ENCODE peak calls at places on chromosomes 12 and 14, in nine cellular contexts. One of them, this sample, is unnamed. For H3K4me1, the result is how much of the 10 kb centered on the place peaks cover.

GRCh38 chr12:92114834-92115233 is 30.8 kb downstream of the BTG1 start:
- DNase-seq in CD8-positive, alpha-beta memory T cell: no peak
- DNase-seq in neuronal stem cell: no peak
- DNase-seq in body of pancreas: no peak
- DNase-seq in heart left ventricle: no peak
- DNase-seq in CD4-positive, alpha-beta memory T cell: no peak
- DNase-seq in heart right ventricle: no peak
- DNase-seq in PC-3: no peak
- DNase-seq in K562: no peak
- DNase-seq in this sample: no peak

GRCh38 chr14:45893127-45893526 is 640.1 kb upstream of the MIS18BP1 start:
- DNase-seq in body of pancreas: no peak
- DNase-seq in neuronal stem cell: no peak
- DNase-seq in CD8-positive, alpha-beta memory T cell: no peak
- DNase-seq in CD4-positive, alpha-beta memory T cell: no peak
- DNase-seq in heart right ventricle: no peak
- DNase-seq in K562: no peak
- DNase-seq in PC-3: no peak
- DNase-seq in heart left ventricle: no peak
- DNase-seq in this sample: no peak

GRCh38 chr12:2284857-2285256 is 232.1 kb downstream of the CACNA1C start:
- DNase-seq in neuronal stem cell: peak
- DNase-seq in body of pancreas: peak
- DNase-seq in heart right ventricle: peak
- DNase-seq in K562: peak
- DNase-seq in CD8-positive, alpha-beta memory T cell: no peak
- DNase-seq in CD4-positive, alpha-beta memory T cell: no peak
- DNase-seq in heart left ventricle: peak
- DNase-seq in PC-3: peak
- DNase-seq in this sample: peak

GRCh38 chr12:79921786-79922185 is 13.1 kb downstream of the PPP1R12A start:
- DNase-seq in heart right ventricle: no peak
- DNase-seq in K562: no peak
- DNase-seq in neuronal stem cell: no peak
- DNase-seq in PC-3: no peak
- DNase-seq in CD8-positive, alpha-beta memory T cell: no peak
- DNase-seq in body of pancreas: no peak
- DNase-seq in CD4-positive, alpha-beta memory T cell: no peak
- DNase-seq in heart left ventricle: no peak
- DNase-seq in this sample: no peak

GRCh38 chr12:113152835-113153814 is 3.6 kb downstream of the CFAP73 start:
- DNase-seq in heart left ventricle: peak
- DNase-seq in body of pancreas: peak
- DNase-seq in CD8-positive, alpha-beta memory T cell: peak
- DNase-seq in K562: peak
- DNase-seq in neuronal stem cell: no peak
- DNase-seq in CD4-positive, alpha-beta memory T cell: peak
- DNase-seq in heart right ventricle: peak
- DNase-seq in PC-3: peak
- DNase-seq in this sample: peak

GRCh38 chr12:49566361-49566760 is 1.6 kb downstream of the MCRS1 start:
- DNase-seq in neuronal stem cell: no peak
- DNase-seq in K562: no peak
- DNase-seq in body of pancreas: no peak
- DNase-seq in CD4-positive, alpha-beta memory T cell: no peak
- DNase-seq in CD8-positive, alpha-beta memory T cell: no peak
- DNase-seq in heart left ventricle: peak
- DNase-seq in PC-3: no peak
- DNase-seq in heart right ventricle: no peak
- DNase-seq in this sample: no peak

GRCh38 chr14:54322668-54323380 is 74.0 kb upstream of the CDKN3 start:
- DNase-seq in CD4-positive, alpha-beta memory T cell: no peak
- DNase-seq in neuronal stem cell: no peak
- DNase-seq in K562: no peak
- DNase-seq in CD8-positive, alpha-beta memory T cell: no peak
- DNase-seq in PC-3: no peak
- DNase-seq in heart right ventricle: peak
- DNase-seq in heart left ventricle: peak
- DNase-seq in body of pancreas: no peak
- DNase-seq in this sample: no peak

GRCh38 chr14:93081875-93082570 is 33.7 kb downstream of the ITPK1 start:
- DNase-seq in body of pancreas: no peak
- DNase-seq in heart right ventricle: no peak
- DNase-seq in CD8-positive, alpha-beta memory T cell: peak
- DNase-seq in neuronal stem cell: no peak
- DNase-seq in PC-3: no peak
- DNase-seq in K562: no peak
- DNase-seq in CD4-positive, alpha-beta memory T cell: no peak
- DNase-seq in heart left ventricle: no peak
- DNase-seq in this sample: no peak

GRCh38 chr14:100851586-100851916 is 25.6 kb downstream of the MEG3 start:
- DNase-seq in heart right ventricle: no peak
- DNase-seq in CD4-positive, alpha-beta memory T cell: no peak
- DNase-seq in CD8-positive, alpha-beta memory T cell: no peak
- DNase-seq in K562: no peak
- DNase-seq in PC-3: no peak
- DNase-seq in heart left ventricle: no peak
- DNase-seq in body of pancreas: no peak
- DNase-seq in neuronal stem cell: no peak
- DNase-seq in this sample: no peak

GRCh38 chr12:113581342-113581741 is 109.7 kb upstream of the LHX5 start:
- DNase-seq in neuronal stem cell: no peak
- DNase-seq in CD8-positive, alpha-beta memory T cell: no peak
- DNase-seq in body of pancreas: no peak
- DNase-seq in heart left ventricle: no peak
- DNase-seq in PC-3: no peak
- DNase-seq in K562: no peak
- DNase-seq in CD4-positive, alpha-beta memory T cell: no peak
- DNase-seq in heart right ventricle: no peak
- DNase-seq in this sample: no peak

GRCh38 chr12:130977046-130977758 is 23.5 kb downstream of the ADGRD1 start:
- DNase-seq in heart left ventricle: no peak
- DNase-seq in CD8-positive, alpha-beta memory T cell: no peak
- DNase-seq in CD4-positive, alpha-beta memory T cell: no peak
- DNase-seq in PC-3: no peak
- DNase-seq in heart right ventricle: no peak
- DNase-seq in body of pancreas: no peak
- DNase-seq in K562: no peak
- DNase-seq in neuronal stem cell: no peak
- DNase-seq in this sample: no peak

GRCh38 chr12:70660620-70661219 is 23.5 kb upstream of the PTPRB start:
- DNase-seq in K562: peak
- DNase-seq in heart right ventricle: peak
- DNase-seq in heart left ventricle: peak
- DNase-seq in PC-3: peak
- DNase-seq in CD8-positive, alpha-beta memory T cell: no peak
- DNase-seq in CD4-positive, alpha-beta memory T cell: no peak
- DNase-seq in body of pancreas: peak
- DNase-seq in neuronal stem cell: no peak
- DNase-seq in this sample: no peak

GRCh38 chr14:91533623-91534022 is 23.5 kb upstream of the PPP4R3A start:
- DNase-seq in body of pancreas: no peak
- DNase-seq in heart left ventricle: no peak
- DNase-seq in PC-3: no peak
- DNase-seq in neuronal stem cell: no peak
- DNase-seq in CD4-positive, alpha-beta memory T cell: no peak
- DNase-seq in K562: no peak
- DNase-seq in CD8-positive, alpha-beta memory T cell: no peak
- DNase-seq in heart right ventricle: no peak
- DNase-seq in this sample: no peak

GRCh38 chr14:29820785-29821184 is 106.9 kb downstream of the PRKD1 start:
- DNase-seq in CD4-positive, alpha-beta memory T cell: no peak
- DNase-seq in body of pancreas: no peak
- DNase-seq in neuronal stem cell: no peak
- DNase-seq in PC-3: no peak
- DNase-seq in K562: no peak
- DNase-seq in heart right ventricle: no peak
- DNase-seq in CD8-positive, alpha-beta memory T cell: no peak
- DNase-seq in heart left ventricle: no peak
- DNase-seq in this sample: no peak

GRCh38 chr12:127655691-127656090 is 611.3 kb upstream of the TMEM132C start:
- DNase-seq in PC-3: peak
- DNase-seq in neuronal stem cell: no peak
- DNase-seq in heart left ventricle: no peak
- DNase-seq in CD4-positive, alpha-beta memory T cell: no peak
- DNase-seq in K562: no peak
- DNase-seq in body of pancreas: no peak
- DNase-seq in heart right ventricle: no peak
- DNase-seq in CD8-positive, alpha-beta memory T cell: no peak
- DNase-seq in this sample: no peak

GRCh38 chr12:119803391-119803791 is 73.7 kb downstream of the CIT start:
- DNase-seq in K562: no peak
- DNase-seq in heart left ventricle: peak
- DNase-seq in PC-3: no peak
- DNase-seq in body of pancreas: no peak
- DNase-seq in neuronal stem cell: peak
- DNase-seq in CD8-positive, alpha-beta memory T cell: no peak
- DNase-seq in CD4-positive, alpha-beta memory T cell: no peak
- DNase-seq in heart right ventricle: no peak
- DNase-seq in this sample: no peak

GRCh38 chr12:105330938-105331804 is 680 bp downstream of the C12orf75 start:
- DNase-seq in body of pancreas: peak
- DNase-seq in CD8-positive, alpha-beta memory T cell: peak
- DNase-seq in K562: no peak
- DNase-seq in heart left ventricle: peak
- DNase-seq in heart right ventricle: peak
- DNase-seq in neuronal stem cell: no peak
- DNase-seq in PC-3: peak
- DNase-seq in CD4-positive, alpha-beta memory T cell: peak
- DNase-seq in this sample: peak

GRCh38 chr14:23055147-23055550 is 2.2 kb downstream of the CDH24 start:
- DNase-seq in PC-3: no peak
- DNase-seq in heart right ventricle: no peak
- DNase-seq in neuronal stem cell: no peak
- DNase-seq in heart left ventricle: no peak
- DNase-seq in body of pancreas: no peak
- DNase-seq in CD4-positive, alpha-beta memory T cell: no peak
- DNase-seq in K562: no peak
- DNase-seq in CD8-positive, alpha-beta memory T cell: no peak
- DNase-seq in this sample: no peak

GRCh38 chr12:79183003-79183402 is 318.4 kb downstream of the SYT1 start:
- DNase-seq in neuronal stem cell: no peak
- DNase-seq in PC-3: no peak
- DNase-seq in K562: no peak
- DNase-seq in CD8-positive, alpha-beta memory T cell: no peak
- DNase-seq in heart left ventricle: no peak
- DNase-seq in body of pancreas: no peak
- DNase-seq in heart right ventricle: no peak
- DNase-seq in CD4-positive, alpha-beta memory T cell: no peak
- DNase-seq in this sample: no peak

GRCh38 chr12:124898200-124898950 is 16.1 kb downstream of the UBC start:
- DNase-seq in neuronal stem cell: no peak
- DNase-seq in body of pancreas: peak
- DNase-seq in K562: peak
- DNase-seq in heart left ventricle: no peak
- DNase-seq in PC-3: peak
- DNase-seq in heart right ventricle: peak
- DNase-seq in CD8-positive, alpha-beta memory T cell: peak
- DNase-seq in CD4-positive, alpha-beta memory T cell: peak
- DNase-seq in this sample: no peak

GRCh38 chr12:120538281-120539156 is 4.4 kb downstream of the RNF10 start:
- DNase-seq in CD8-positive, alpha-beta memory T cell: no peak
- DNase-seq in K562: peak
- DNase-seq in heart left ventricle: peak
- DNase-seq in heart right ventricle: peak
- DNase-seq in body of pancreas: peak
- DNase-seq in CD4-positive, alpha-beta memory T cell: no peak
- DNase-seq in neuronal stem cell: no peak
- DNase-seq in PC-3: peak
- DNase-seq in this sample: peak

GRCh38 chr12:46360370-46360769 is 12.2 kb downstream of the SLC38A2 start:
- DNase-seq in CD4-positive, alpha-beta memory T cell: no peak
- DNase-seq in PC-3: no peak
- DNase-seq in CD8-positive, alpha-beta memory T cell: no peak
- DNase-seq in heart left ventricle: no peak
- DNase-seq in neuronal stem cell: no peak
- DNase-seq in body of pancreas: no peak
- DNase-seq in heart right ventricle: no peak
- DNase-seq in K562: no peak
- DNase-seq in this sample: no peak
- H3K4me1 ChIP-seq in CD4-positive, alpha-beta memory T cell: under half
- H3K4me1 ChIP-seq in PC-3: under half
- H3K4me1 ChIP-seq in CD8-positive, alpha-beta memory T cell: under half
- H3K4me1 ChIP-seq in heart left ventricle: under half
- H3K4me1 ChIP-seq in neuronal stem cell: under half
- H3K4me1 ChIP-seq in body of pancreas: half or more
- H3K4me1 ChIP-seq in heart right ventricle: under half
- H3K4me1 ChIP-seq in K562: under half
- H3K4me1 ChIP-seq in this sample: under half

GRCh38 chr12:89782807-89783206 is 74.2 kb upstream of the ATP2B1 start:
- DNase-seq in heart right ventricle: no peak
- DNase-seq in CD4-positive, alpha-beta memory T cell: no peak
- DNase-seq in CD8-positive, alpha-beta memory T cell: no peak
- DNase-seq in K562: no peak
- DNase-seq in heart left ventricle: no peak
- DNase-seq in neuronal stem cell: no peak
- DNase-seq in body of pancreas: no peak
- DNase-seq in PC-3: peak
- DNase-seq in this sample: no peak
- H3K4me3 ChIP-seq in heart right ventricle: no peak
- H3K4me3 ChIP-seq in CD4-positive, alpha-beta memory T cell: no peak
- H3K4me3 ChIP-seq in CD8-positive, alpha-beta memory T cell: no peak
- H3K4me3 ChIP-seq in K562: no peak
- H3K4me3 ChIP-seq in heart left ventricle: no peak
- H3K4me3 ChIP-seq in neuronal stem cell: no peak
- H3K4me3 ChIP-seq in body of pancreas: no peak
- H3K4me3 ChIP-seq in PC-3: no peak
- H3K4me3 ChIP-seq in this sample: no peak

GRCh38 chr14:101859538-101859902 is 98.0 kb downstream of the PPP2R5C start:
- DNase-seq in heart right ventricle: no peak
- DNase-seq in neuronal stem cell: no peak
- DNase-seq in body of pancreas: no peak
- DNase-seq in K562: no peak
- DNase-seq in CD4-positive, alpha-beta memory T cell: no peak
- DNase-seq in PC-3: no peak
- DNase-seq in heart left ventricle: no peak
- DNase-seq in CD8-positive, alpha-beta memory T cell: no peak
- DNase-seq in this sample: no peak
- H3K4me1 ChIP-seq in heart right ventricle: under half
- H3K4me1 ChIP-seq in neuronal stem cell: under half
- H3K4me1 ChIP-seq in body of pancreas: under half
- H3K4me1 ChIP-seq in K562: under half
- H3K4me1 ChIP-seq in CD4-positive, alpha-beta memory T cell: half or more
- H3K4me1 ChIP-seq in PC-3: under half
- H3K4me1 ChIP-seq in heart left ventricle: half or more
- H3K4me1 ChIP-seq in CD8-positive, alpha-beta memory T cell: under half
- H3K4me1 ChIP-seq in this sample: under half

DNA sequence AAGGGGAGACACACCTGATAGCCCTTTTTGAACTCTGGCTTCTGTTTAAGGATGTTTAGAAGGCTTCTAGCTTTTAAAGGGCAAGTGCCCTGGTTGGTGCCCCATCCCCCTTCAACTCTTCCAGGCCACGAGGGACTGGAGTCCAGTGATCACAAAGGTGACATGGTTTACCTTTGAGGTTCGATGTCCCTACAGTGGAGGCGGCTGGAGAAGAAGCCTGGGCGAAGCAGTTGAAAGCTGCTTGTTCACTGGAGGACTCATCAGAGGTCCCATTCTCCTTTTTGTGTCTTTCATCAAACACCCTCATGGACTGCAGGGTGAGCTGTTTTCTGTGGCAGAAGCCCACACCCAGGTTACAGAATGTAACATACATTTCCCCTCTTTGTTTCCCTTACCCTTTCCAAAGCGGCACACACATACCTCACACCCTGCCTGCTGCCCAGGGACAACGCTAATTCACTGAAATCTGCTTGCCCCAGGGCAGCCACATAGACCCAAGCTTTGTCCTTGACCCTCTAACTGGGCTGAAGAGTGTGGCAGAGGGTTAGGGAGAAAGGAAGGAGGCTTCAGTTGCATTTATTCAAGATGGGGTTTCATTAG is 7.7 kb downstream of the TBX3 start:
- DNase-seq in CD4-positive, alpha-beta memory T cell: no peak
- DNase-seq in K562: no peak
- DNase-seq in heart right ventricle: no peak
- DNase-seq in PC-3: peak
- DNase-seq in CD8-positive, alpha-beta memory T cell: no peak
- DNase-seq in heart left ventricle: no peak
- DNase-seq in neuronal stem cell: no peak
- DNase-seq in body of pancreas: no peak
- DNase-seq in this sample: no peak
- H3K4me3 ChIP-seq in CD4-positive, alpha-beta memory T cell: no peak
- H3K4me3 ChIP-seq in K562: no peak
- H3K4me3 ChIP-seq in heart right ventricle: no peak
- H3K4me3 ChIP-seq in PC-3: peak
- H3K4me3 ChIP-seq in CD8-positive, alpha-beta memory T cell: no peak
- H3K4me3 ChIP-seq in heart left ventricle: no peak
- H3K4me3 ChIP-seq in neuronal stem cell: no peak
- H3K4me3 ChIP-seq in body of pancreas: no peak
- H3K4me3 ChIP-seq in this sample: no peak